ENCODE peak calls at places on chromosomes 3 and 15, in seven cellular contexts. One of them, this sample, is unnamed.

GRCh38 chr3:136353461-136353860 is 103.3 kb downstream of the PCCB start:
- DNase-seq in HT-29: no peak
- DNase-seq in stimulated activated CD4-positive, alpha-beta T cell treated with anti-CD3 and anti-CD28 coated beads, Interleukin-2, amount 100 ng/mL, for 24 hours: no peak
- DNase-seq in NCI-H69: peak; percentile 58
- DNase-seq in osteocyte: no peak
- DNase-seq in putamen: no peak
- DNase-seq in AG04449: no peak
- DNase-seq in this sample: no peak

GRCh38 chr3:69791919-69792399 is 52.7 kb downstream of the MITF start:
- DNase-seq in HT-29: no peak
- DNase-seq in stimulated activated CD4-positive, alpha-beta T cell treated with anti-CD3 and anti-CD28 coated beads, Interleukin-2, amount 100 ng/mL, for 24 hours: no peak
- DNase-seq in NCI-H69: no peak
- DNase-seq in osteocyte: no peak
- DNase-seq in putamen: peak; percentile 69
- DNase-seq in AG04449: no peak
- DNase-seq in this sample: no peak

GRCh38 chr3:154151969-154152368 is 30.8 kb downstream of the ARHGEF26 start:
- DNase-seq in HT-29: no peak
- DNase-seq in stimulated activated CD4-positive, alpha-beta T cell treated with anti-CD3 and anti-CD28 coated beads, Interleukin-2, amount 100 ng/mL, for 24 hours: no peak
- DNase-seq in NCI-H69: no peak
- DNase-seq in osteocyte: no peak
- DNase-seq in putamen: no peak
- DNase-seq in AG04449: peak; percentile 52
- DNase-seq in this sample: no peak

GRCh38 chr3:181956122-181956521 is 244.4 kb downstream of the SOX2 start:
- DNase-seq in HT-29: no peak
- DNase-seq in stimulated activated CD4-positive, alpha-beta T cell treated with anti-CD3 and anti-CD28 coated beads, Interleukin-2, amount 100 ng/mL, for 24 hours: no peak
- DNase-seq in NCI-H69: no peak
- DNase-seq in osteocyte: no peak
- DNase-seq in putamen: no peak
- DNase-seq in AG04449: no peak
- DNase-seq in this sample: no peak

GRCh38 chr3:137460944-137461343 is 303.2 kb upstream of the SOX14 start:
- DNase-seq in HT-29: no peak
- DNase-seq in stimulated activated CD4-positive, alpha-beta T cell treated with anti-CD3 and anti-CD28 coated beads, Interleukin-2, amount 100 ng/mL, for 24 hours: no peak
- DNase-seq in NCI-H69: no peak
- DNase-seq in osteocyte: no peak
- DNase-seq in putamen: no peak
- DNase-seq in AG04449: no peak
- DNase-seq in this sample: no peak

GRCh38 chr3:11612515-11613184 is 31.1 kb downstream of the VGLL4 start:
- DNase-seq in HT-29: no peak
- DNase-seq in stimulated activated CD4-positive, alpha-beta T cell treated with anti-CD3 and anti-CD28 coated beads, Interleukin-2, amount 100 ng/mL, for 24 hours: no peak
- DNase-seq in NCI-H69: no peak
- DNase-seq in osteocyte: no peak
- DNase-seq in putamen: no peak
- DNase-seq in AG04449: no peak
- DNase-seq in this sample: no peak

GRCh38 chr3:11606865-11607440 is 36.8 kb downstream of the VGLL4 start:
- DNase-seq in HT-29: no peak
- DNase-seq in stimulated activated CD4-positive, alpha-beta T cell treated with anti-CD3 and anti-CD28 coated beads, Interleukin-2, amount 100 ng/mL, for 24 hours: no peak
- DNase-seq in NCI-H69: no peak
- DNase-seq in osteocyte: no peak
- DNase-seq in putamen: no peak
- DNase-seq in AG04449: no peak
- DNase-seq in this sample: no peak

GRCh38 chr15:35444557-35445204 is 101.3 kb downstream of the DPH6 start:
- DNase-seq in HT-29: peak; percentile 86
- DNase-seq in stimulated activated CD4-positive, alpha-beta T cell treated with anti-CD3 and anti-CD28 coated beads, Interleukin-2, amount 100 ng/mL, for 24 hours: no peak
- DNase-seq in NCI-H69: peak; percentile 84
- DNase-seq in osteocyte: no peak
- DNase-seq in putamen: peak; percentile 38
- DNase-seq in AG04449: no peak
- DNase-seq in this sample: no peak

GRCh38 chr3:8621872-8622271 is 22.7 kb downstream of the SSUH2 start:
- DNase-seq in HT-29: no peak
- DNase-seq in stimulated activated CD4-positive, alpha-beta T cell treated with anti-CD3 and anti-CD28 coated beads, Interleukin-2, amount 100 ng/mL, for 24 hours: no peak
- DNase-seq in NCI-H69: no peak
- DNase-seq in osteocyte: no peak
- DNase-seq in putamen: no peak
- DNase-seq in AG04449: peak; percentile 72
- DNase-seq in this sample: no peak

GRCh38 chr3:58249358-58250092 is 11.9 kb downstream of the ABHD6 start:
- DNase-seq in HT-29: peak; percentile 53
- DNase-seq in stimulated activated CD4-positive, alpha-beta T cell treated with anti-CD3 and anti-CD28 coated beads, Interleukin-2, amount 100 ng/mL, for 24 hours: no peak
- DNase-seq in NCI-H69: peak; percentile 52
- DNase-seq in osteocyte: no peak
- DNase-seq in putamen: no peak
- DNase-seq in AG04449: no peak
- DNase-seq in this sample: no peak

GRCh38 chr3:173970206-173970605 is 572.7 kb downstream of the NLGN1 start:
- DNase-seq in HT-29: no peak
- DNase-seq in stimulated activated CD4-positive, alpha-beta T cell treated with anti-CD3 and anti-CD28 coated beads, Interleukin-2, amount 100 ng/mL, for 24 hours: no peak
- DNase-seq in NCI-H69: no peak
- DNase-seq in osteocyte: no peak
- DNase-seq in putamen: no peak
- DNase-seq in AG04449: no peak
- DNase-seq in this sample: no peak

GRCh38 chr3:82020282-82020681 is 258.8 kb upstream of the GBE1 start:
- DNase-seq in HT-29: no peak
- DNase-seq in stimulated activated CD4-positive, alpha-beta T cell treated with anti-CD3 and anti-CD28 coated beads, Interleukin-2, amount 100 ng/mL, for 24 hours: no peak
- DNase-seq in NCI-H69: no peak
- DNase-seq in osteocyte: no peak
- DNase-seq in putamen: no peak
- DNase-seq in AG04449: no peak
- DNase-seq in this sample: no peak

GRCh38 chr3:194855025-194855391 is 169.3 kb downstream of the FAM43A start:
- DNase-seq in HT-29: no peak
- DNase-seq in stimulated activated CD4-positive, alpha-beta T cell treated with anti-CD3 and anti-CD28 coated beads, Interleukin-2, amount 100 ng/mL, for 24 hours: no peak
- DNase-seq in NCI-H69: no peak
- DNase-seq in osteocyte: no peak
- DNase-seq in putamen: no peak
- DNase-seq in AG04449: no peak
- DNase-seq in this sample: no peak

GRCh38 chr3:33918357-33918756 is 119.9 kb downstream of the PDCD6IP start:
- DNase-seq in HT-29: no peak
- DNase-seq in stimulated activated CD4-positive, alpha-beta T cell treated with anti-CD3 and anti-CD28 coated beads, Interleukin-2, amount 100 ng/mL, for 24 hours: no peak
- DNase-seq in NCI-H69: peak; percentile 25
- DNase-seq in osteocyte: no peak
- DNase-seq in putamen: no peak
- DNase-seq in AG04449: no peak
- DNase-seq in this sample: no peak

GRCh38 chr3:14461748-14462324 is 59.4 kb downstream of the SLC6A6 start:
- DNase-seq in HT-29: peak; percentile 54
- DNase-seq in stimulated activated CD4-positive, alpha-beta T cell treated with anti-CD3 and anti-CD28 coated beads, Interleukin-2, amount 100 ng/mL, for 24 hours: peak; percentile 28
- DNase-seq in NCI-H69: peak; percentile 61
- DNase-seq in osteocyte: no peak
- DNase-seq in putamen: peak; percentile 47
- DNase-seq in AG04449: no peak
- DNase-seq in this sample: no peak

GRCh38 chr3:60146121-60146520 is 1096.3 kb upstream of the CFAP20DC start:
- DNase-seq in HT-29: no peak
- DNase-seq in stimulated activated CD4-positive, alpha-beta T cell treated with anti-CD3 and anti-CD28 coated beads, Interleukin-2, amount 100 ng/mL, for 24 hours: no peak
- DNase-seq in NCI-H69: no peak
- DNase-seq in osteocyte: no peak
- DNase-seq in putamen: peak; percentile 76
- DNase-seq in AG04449: no peak
- DNase-seq in this sample: no peak

GRCh38 chr3:168847293-168847883 is 751.7 kb upstream of the GOLIM4 start:
- DNase-seq in HT-29: peak; percentile 69
- DNase-seq in stimulated activated CD4-positive, alpha-beta T cell treated with anti-CD3 and anti-CD28 coated beads, Interleukin-2, amount 100 ng/mL, for 24 hours: no peak
- DNase-seq in NCI-H69: peak; percentile 73
- DNase-seq in osteocyte: no peak
- DNase-seq in putamen: peak; percentile 56
- DNase-seq in AG04449: no peak
- DNase-seq in this sample: no peak

GRCh38 chr3:65685621-65686020 is 353.1 kb downstream of the MAGI1 start:
- DNase-seq in HT-29: no peak
- DNase-seq in stimulated activated CD4-positive, alpha-beta T cell treated with anti-CD3 and anti-CD28 coated beads, Interleukin-2, amount 100 ng/mL, for 24 hours: no peak
- DNase-seq in NCI-H69: peak; percentile 4
- DNase-seq in osteocyte: no peak
- DNase-seq in putamen: peak; percentile 32
- DNase-seq in AG04449: peak; percentile 12
- DNase-seq in this sample: no peak

GRCh38 chr3:47825590-47825989 is 22.7 kb downstream of the DHX30 start:
- DNase-seq in HT-29: no peak
- DNase-seq in stimulated activated CD4-positive, alpha-beta T cell treated with anti-CD3 and anti-CD28 coated beads, Interleukin-2, amount 100 ng/mL, for 24 hours: no peak
- DNase-seq in NCI-H69: peak; percentile 10
- DNase-seq in osteocyte: no peak
- DNase-seq in putamen: no peak
- DNase-seq in AG04449: no peak
- DNase-seq in this sample: no peak

GRCh38 chr3:182711853-182712252 is 81.5 kb upstream of the ATP11B start:
- DNase-seq in HT-29: no peak
- DNase-seq in stimulated activated CD4-positive, alpha-beta T cell treated with anti-CD3 and anti-CD28 coated beads, Interleukin-2, amount 100 ng/mL, for 24 hours: no peak
- DNase-seq in NCI-H69: no peak
- DNase-seq in osteocyte: no peak
- DNase-seq in putamen: no peak
- DNase-seq in AG04449: no peak
- DNase-seq in this sample: no peak

GRCh38 chr15:54519577-54519976 is 541.3 kb downstream of the UNC13C start:
- DNase-seq in HT-29: no peak
- DNase-seq in stimulated activated CD4-positive, alpha-beta T cell treated with anti-CD3 and anti-CD28 coated beads, Interleukin-2, amount 100 ng/mL, for 24 hours: no peak
- DNase-seq in NCI-H69: no peak
- DNase-seq in osteocyte: no peak
- DNase-seq in putamen: no peak
- DNase-seq in AG04449: no peak
- DNase-seq in this sample: no peak

GRCh38 chr3:40073310-40074007 is 236.0 kb upstream of the EIF1B start:
- DNase-seq in HT-29: peak; percentile 8
- DNase-seq in stimulated activated CD4-positive, alpha-beta T cell treated with anti-CD3 and anti-CD28 coated beads, Interleukin-2, amount 100 ng/mL, for 24 hours: no peak
- DNase-seq in NCI-H69: peak; percentile 9
- DNase-seq in osteocyte: no peak
- DNase-seq in putamen: no peak
- DNase-seq in AG04449: no peak
- DNase-seq in this sample: no peak

GRCh38 chr3:147361671-147362420 is 44.5 kb downstream of the ZIC4 start:
- DNase-seq in HT-29: peak; percentile 85
- DNase-seq in stimulated activated CD4-positive, alpha-beta T cell treated with anti-CD3 and anti-CD28 coated beads, Interleukin-2, amount 100 ng/mL, for 24 hours: peak; percentile 59
- DNase-seq in NCI-H69: peak; percentile 55
- DNase-seq in osteocyte: no peak
- DNase-seq in putamen: no peak
- DNase-seq in AG04449: no peak
- DNase-seq in this sample: no peak

GRCh38 chr15:33411596-33412545 is 101.1 kb downstream of the RYR3 start:
- DNase-seq in HT-29: no peak
- DNase-seq in stimulated activated CD4-positive, alpha-beta T cell treated with anti-CD3 and anti-CD28 coated beads, Interleukin-2, amount 100 ng/mL, for 24 hours: no peak
- DNase-seq in NCI-H69: no peak
- DNase-seq in osteocyte: no peak
- DNase-seq in putamen: no peak
- DNase-seq in AG04449: no peak
- DNase-seq in this sample: no peak

GRCh38 chr3:85270488-85270887 is 311.7 kb downstream of the CADM2 start:
- DNase-seq in HT-29: no peak
- DNase-seq in stimulated activated CD4-positive, alpha-beta T cell treated with anti-CD3 and anti-CD28 coated beads, Interleukin-2, amount 100 ng/mL, for 24 hours: no peak
- DNase-seq in NCI-H69: peak; percentile 3
- DNase-seq in osteocyte: no peak
- DNase-seq in putamen: no peak
- DNase-seq in AG04449: no peak
- DNase-seq in this sample: no peak

GRCh38 chr3:126056681-126057546 is 27.0 kb downstream of the SLC41A3 start:
- DNase-seq in HT-29: peak; percentile 81
- DNase-seq in stimulated activated CD4-positive, alpha-beta T cell treated with anti-CD3 and anti-CD28 coated beads, Interleukin-2, amount 100 ng/mL, for 24 hours: no peak
- DNase-seq in NCI-H69: no peak
- DNase-seq in osteocyte: no peak
- DNase-seq in putamen: no peak
- DNase-seq in AG04449: no peak
- DNase-seq in this sample: no peak

GRCh38 chr15:58401991-58402649 is 29.7 kb upstream of the LIPC start:
- DNase-seq in HT-29: no peak
- DNase-seq in stimulated activated CD4-positive, alpha-beta T cell treated with anti-CD3 and anti-CD28 coated beads, Interleukin-2, amount 100 ng/mL, for 24 hours: no peak
- DNase-seq in NCI-H69: peak; percentile 24
- DNase-seq in osteocyte: no peak
- DNase-seq in putamen: no peak
- DNase-seq in AG04449: no peak
- DNase-seq in this sample: no peak

GRCh38 chr3:182389041-182389815 is 404.1 kb upstream of the ATP11B start:
- DNase-seq in HT-29: peak; percentile 70
- DNase-seq in stimulated activated CD4-positive, alpha-beta T cell treated with anti-CD3 and anti-CD28 coated beads, Interleukin-2, amount 100 ng/mL, for 24 hours: no peak
- DNase-seq in NCI-H69: peak; percentile 95
- DNase-seq in osteocyte: no peak
- DNase-seq in putamen: no peak
- DNase-seq in AG04449: no peak
- DNase-seq in this sample: no peak

GRCh38 chr3:7518471-7518870 is 657.6 kb downstream of the GRM7 start:
- DNase-seq in HT-29: peak; percentile 7
- DNase-seq in stimulated activated CD4-positive, alpha-beta T cell treated with anti-CD3 and anti-CD28 coated beads, Interleukin-2, amount 100 ng/mL, for 24 hours: no peak
- DNase-seq in NCI-H69: peak; percentile 73
- DNase-seq in osteocyte: no peak
- DNase-seq in putamen: peak; percentile 30
- DNase-seq in AG04449: no peak
- DNase-seq in this sample: no peak

GRCh38 chr15:76196286-76196948 is 114.9 kb downstream of the ETFA start:
- DNase-seq in HT-29: peak; percentile 90
- DNase-seq in stimulated activated CD4-positive, alpha-beta T cell treated with anti-CD3 and anti-CD28 coated beads, Interleukin-2, amount 100 ng/mL, for 24 hours: no peak
- DNase-seq in NCI-H69: peak; percentile 83
- DNase-seq in osteocyte: no peak
- DNase-seq in putamen: no peak
- DNase-seq in AG04449: peak; percentile 42
- DNase-seq in this sample: no peak

GRCh38 chr3:45841380-45841700 is 579 bp downstream of the LZTFL1 start:
- DNase-seq in HT-29: no peak
- DNase-seq in stimulated activated CD4-positive, alpha-beta T cell treated with anti-CD3 and anti-CD28 coated beads, Interleukin-2, amount 100 ng/mL, for 24 hours: no peak
- DNase-seq in NCI-H69: peak; percentile 4
- DNase-seq in osteocyte: no peak
- DNase-seq in putamen: no peak
- DNase-seq in AG04449: no peak
- DNase-seq in this sample: no peak

GRCh38 chr3:135966875-135967274 is 1.3 kb downstream of the PPP2R3A start:
- DNase-seq in HT-29: no peak
- DNase-seq in stimulated activated CD4-positive, alpha-beta T cell treated with anti-CD3 and anti-CD28 coated beads, Interleukin-2, amount 100 ng/mL, for 24 hours: no peak
- DNase-seq in NCI-H69: no peak
- DNase-seq in osteocyte: no peak
- DNase-seq in putamen: no peak
- DNase-seq in AG04449: no peak
- DNase-seq in this sample: no peak

GRCh38 chr3:151047636-151048035 is 37.8 kb upstream of the MED12L start:
- DNase-seq in HT-29: peak; percentile 43
- DNase-seq in stimulated activated CD4-positive, alpha-beta T cell treated with anti-CD3 and anti-CD28 coated beads, Interleukin-2, amount 100 ng/mL, for 24 hours: no peak
- DNase-seq in NCI-H69: no peak
- DNase-seq in osteocyte: no peak
- DNase-seq in putamen: no peak
- DNase-seq in AG04449: no peak
- DNase-seq in this sample: no peak

GRCh38 chr15:82531496-82532382 is 8.5 kb downstream of the RPS17 start:
- DNase-seq in HT-29: no peak
- DNase-seq in stimulated activated CD4-positive, alpha-beta T cell treated with anti-CD3 and anti-CD28 coated beads, Interleukin-2, amount 100 ng/mL, for 24 hours: no peak
- DNase-seq in NCI-H69: no peak
- DNase-seq in osteocyte: peak; percentile 80
- DNase-seq in putamen: no peak
- DNase-seq in AG04449: no peak
- DNase-seq in this sample: no peak

GRCh38 chr3:58994746-58995330 is 55.0 kb downstream of the CFAP20DC start:
- DNase-seq in HT-29: peak; percentile 34
- DNase-seq in stimulated activated CD4-positive, alpha-beta T cell treated with anti-CD3 and anti-CD28 coated beads, Interleukin-2, amount 100 ng/mL, for 24 hours: peak; percentile 13
- DNase-seq in NCI-H69: peak; percentile 83
- DNase-seq in osteocyte: no peak
- DNase-seq in putamen: peak; percentile 45
- DNase-seq in AG04449: no peak
- DNase-seq in this sample: no peak

GRCh38 chr3:132654190-132654589 is 5.4 kb downstream of the ACAD11 start:
- DNase-seq in HT-29: no peak
- DNase-seq in stimulated activated CD4-positive, alpha-beta T cell treated with anti-CD3 and anti-CD28 coated beads, Interleukin-2, amount 100 ng/mL, for 24 hours: no peak
- DNase-seq in NCI-H69: peak; percentile 84
- DNase-seq in osteocyte: no peak
- DNase-seq in putamen: no peak
- DNase-seq in AG04449: no peak
- DNase-seq in this sample: no peak